ENCODE peak calls at places on chromosomes 13 and 19, in four cellular contexts. E is kidney glomerular epithelial cell, O is IMR-90, X is cardiac muscle cell. B is an unnamed sample.

GRCh38 chr13:48626077-48626449 is 27.7 kb upstream of the CYSLTR2 start:
- DNase-seq in E (peak), O (peak), X (peak), B (peak)

GRCh38 chr19:13859361-13859880 is 17.5 kb upstream of the NANOS3 start:
- DNase-seq in E (no peak), O (peak), X (no peak), B (peak)

GRCh38 chr19:49746206-49746958 is 16.7 kb downstream of the TSKS start:
- DNase-seq in E (no peak), O (no peak), X (peak), B (peak)

GRCh38 chr13:74246398-74246975 is 112.3 kb upstream of the KLF12 start:
- DNase-seq in E (no peak), O (peak), X (peak), B (peak)

GRCh38 chr13:80399340-80400163 is 58.6 kb upstream of the SPRY2 start:
- DNase-seq in E (no peak), O (no peak), X (no peak), B (no peak)

GRCh38 chr19:34381399-34382251 is 16.6 kb downstream of the GPI start:
- DNase-seq in E (no peak), O (no peak), X (no peak), B (no peak)

GRCh38 chr13:44306401-44307192 is 67.0 kb upstream of the SERP2 start:
- DNase-seq in E (peak), O (peak), X (peak), B (peak)

GRCh38 chr13:24261566-24261965 is 47.8 kb upstream of the C1QTNF9 start:
- DNase-seq in E (peak), O (no peak), X (no peak), B (no peak)

GRCh38 chr19:45900661-45901431 is 1.6 kb downstream of the MYPOP start:
- DNase-seq in E (no peak), O (no peak), X (no peak), B (no peak)